ENCODE peak calls at places on chromosomes 6 and 20, in seven cellular contexts. One of them, this sample, is unnamed.

GRCh38 chr20:50470249-50470858 is 39.8 kb upstream of the PTPN1 start:
- DNase-seq in GM06990: no peak
- DNase-seq in brain microvascular endothelial cell: peak; percentile 48
- DNase-seq in ovary: no peak
- DNase-seq in fibroblast of lung: no peak
- DNase-seq in PC-3: no peak
- DNase-seq in heart left ventricle: no peak
- DNase-seq in this sample: no peak

GRCh38 chr20:7843613-7844012 is 96.6 kb downstream of the HAO1 start:
- DNase-seq in GM06990: no peak
- DNase-seq in brain microvascular endothelial cell: no peak
- DNase-seq in ovary: no peak
- DNase-seq in fibroblast of lung: peak; percentile 76
- DNase-seq in PC-3: no peak
- DNase-seq in heart left ventricle: no peak
- DNase-seq in this sample: no peak

GRCh38 chr20:60857708-60858107 is 394.4 kb upstream of the CDH4 start:
- DNase-seq in GM06990: no peak
- DNase-seq in brain microvascular endothelial cell: no peak
- DNase-seq in ovary: no peak
- DNase-seq in fibroblast of lung: peak; percentile 81
- DNase-seq in PC-3: no peak
- DNase-seq in heart left ventricle: no peak
- DNase-seq in this sample: no peak

GRCh38 chr6:42484261-42484660 is 32.5 kb upstream of the TRERF1 start:
- DNase-seq in GM06990: no peak
- DNase-seq in brain microvascular endothelial cell: no peak
- DNase-seq in ovary: no peak
- DNase-seq in fibroblast of lung: no peak
- DNase-seq in PC-3: no peak
- DNase-seq in heart left ventricle: no peak
- DNase-seq in this sample: no peak

GRCh38 chr6:11493979-11494378 is 43.6 kb upstream of the TMEM170B start:
- DNase-seq in GM06990: no peak
- DNase-seq in brain microvascular endothelial cell: no peak
- DNase-seq in ovary: no peak
- DNase-seq in fibroblast of lung: no peak
- DNase-seq in PC-3: no peak
- DNase-seq in heart left ventricle: no peak
- DNase-seq in this sample: no peak

GRCh38 chr20:31594002-31594557 is 11.0 kb upstream of the ID1 start:
- DNase-seq in GM06990: no peak
- DNase-seq in brain microvascular endothelial cell: no peak
- DNase-seq in ovary: no peak
- DNase-seq in fibroblast of lung: no peak
- DNase-seq in PC-3: no peak
- DNase-seq in heart left ventricle: no peak
- DNase-seq in this sample: no peak

GRCh38 chr6:170232186-170233002 is 58.5 kb downstream of the DLL1 start:
- DNase-seq in GM06990: no peak
- DNase-seq in brain microvascular endothelial cell: no peak
- DNase-seq in ovary: no peak
- DNase-seq in fibroblast of lung: peak; percentile 34
- DNase-seq in PC-3: peak; percentile 37
- DNase-seq in heart left ventricle: no peak
- DNase-seq in this sample: no peak

GRCh38 chr6:168538892-168539811 is 98.2 kb downstream of the SMOC2 start:
- DNase-seq in GM06990: no peak
- DNase-seq in brain microvascular endothelial cell: no peak
- DNase-seq in ovary: no peak
- DNase-seq in fibroblast of lung: no peak
- DNase-seq in PC-3: no peak
- DNase-seq in heart left ventricle: no peak
- DNase-seq in this sample: no peak

GRCh38 chr6:46023216-46023915 is 7.7 kb upstream of the CLIC5 start:
- DNase-seq in GM06990: no peak
- DNase-seq in brain microvascular endothelial cell: no peak
- DNase-seq in ovary: no peak
- DNase-seq in fibroblast of lung: peak; percentile 28
- DNase-seq in PC-3: no peak
- DNase-seq in heart left ventricle: no peak
- DNase-seq in this sample: no peak

GRCh38 chr20:38833857-38834164 is 28.3 kb downstream of the PPP1R16B start:
- DNase-seq in GM06990: no peak
- DNase-seq in brain microvascular endothelial cell: no peak
- DNase-seq in ovary: no peak
- DNase-seq in fibroblast of lung: no peak
- DNase-seq in PC-3: no peak
- DNase-seq in heart left ventricle: no peak
- DNase-seq in this sample: no peak

GRCh38 chr6:40535784-40536380 is 51.3 kb downstream of the LRFN2 start:
- DNase-seq in GM06990: no peak
- DNase-seq in brain microvascular endothelial cell: no peak
- DNase-seq in ovary: no peak
- DNase-seq in fibroblast of lung: no peak
- DNase-seq in PC-3: no peak
- DNase-seq in heart left ventricle: no peak
- DNase-seq in this sample: no peak

GRCh38 chr20:15927893-15928650 is 645.2 kb downstream of the KIF16B start:
- DNase-seq in GM06990: no peak
- DNase-seq in brain microvascular endothelial cell: no peak
- DNase-seq in ovary: no peak
- DNase-seq in fibroblast of lung: no peak
- DNase-seq in PC-3: peak; percentile 38
- DNase-seq in heart left ventricle: no peak
- DNase-seq in this sample: no peak

GRCh38 chr6:75098709-75099108 is 107.1 kb downstream of the COL12A1 start:
- DNase-seq in GM06990: no peak
- DNase-seq in brain microvascular endothelial cell: peak; percentile 98
- DNase-seq in ovary: peak; percentile 85
- DNase-seq in fibroblast of lung: peak; percentile 98
- DNase-seq in PC-3: peak; percentile 81
- DNase-seq in heart left ventricle: peak; percentile 60
- DNase-seq in this sample: peak; percentile 44

GRCh38 chr6:154302111-154302752 is 54.4 kb downstream of the IPCEF1 start:
- DNase-seq in GM06990: peak; percentile 79
- DNase-seq in brain microvascular endothelial cell: peak; percentile 78
- DNase-seq in ovary: no peak
- DNase-seq in fibroblast of lung: peak; percentile 92
- DNase-seq in PC-3: peak; percentile 79
- DNase-seq in heart left ventricle: no peak
- DNase-seq in this sample: no peak

GRCh38 chr6:35532141-35532540 is 19.4 kb upstream of the TULP1 start:
- DNase-seq in GM06990: no peak
- DNase-seq in brain microvascular endothelial cell: no peak
- DNase-seq in ovary: no peak
- DNase-seq in fibroblast of lung: no peak
- DNase-seq in PC-3: no peak
- DNase-seq in heart left ventricle: no peak
- DNase-seq in this sample: no peak

GRCh38 chr6:20868397-20869185 is 334.3 kb downstream of the CDKAL1 start:
- DNase-seq in GM06990: no peak
- DNase-seq in brain microvascular endothelial cell: no peak
- DNase-seq in ovary: peak; percentile 57
- DNase-seq in fibroblast of lung: peak; percentile 4
- DNase-seq in PC-3: no peak
- DNase-seq in heart left ventricle: no peak
- DNase-seq in this sample: no peak

GRCh38 chr6:131858765-131859490 is 51.1 kb downstream of the ENPP1 start:
- DNase-seq in GM06990: no peak
- DNase-seq in brain microvascular endothelial cell: peak; percentile 27
- DNase-seq in ovary: no peak
- DNase-seq in fibroblast of lung: peak; percentile 60
- DNase-seq in PC-3: peak; percentile 64
- DNase-seq in heart left ventricle: no peak
- DNase-seq in this sample: no peak

GRCh38 chr20:1648101-1648500 is 9.5 kb downstream of the SIRPG start:
- DNase-seq in GM06990: no peak
- DNase-seq in brain microvascular endothelial cell: no peak
- DNase-seq in ovary: no peak
- DNase-seq in fibroblast of lung: no peak
- DNase-seq in PC-3: no peak
- DNase-seq in heart left ventricle: no peak
- DNase-seq in this sample: no peak
- H3K27me3 ChIP-seq in GM06990: no peaks in the 10 kb centered on the region
- H3K27me3 ChIP-seq in brain microvascular endothelial cell: no peaks in the 10 kb centered on the region
- H3K27me3 ChIP-seq in ovary: no peaks in the 10 kb centered on the region
- H3K27me3 ChIP-seq in fibroblast of lung: no peaks in the 10 kb centered on the region
- H3K27me3 ChIP-seq in PC-3: no peaks in the 10 kb centered on the region
- H3K27me3 ChIP-seq in heart left ventricle: no peaks in the 10 kb centered on the region
- H3K27me3 ChIP-seq in this sample: no peaks in the 10 kb centered on the region

DNA sequence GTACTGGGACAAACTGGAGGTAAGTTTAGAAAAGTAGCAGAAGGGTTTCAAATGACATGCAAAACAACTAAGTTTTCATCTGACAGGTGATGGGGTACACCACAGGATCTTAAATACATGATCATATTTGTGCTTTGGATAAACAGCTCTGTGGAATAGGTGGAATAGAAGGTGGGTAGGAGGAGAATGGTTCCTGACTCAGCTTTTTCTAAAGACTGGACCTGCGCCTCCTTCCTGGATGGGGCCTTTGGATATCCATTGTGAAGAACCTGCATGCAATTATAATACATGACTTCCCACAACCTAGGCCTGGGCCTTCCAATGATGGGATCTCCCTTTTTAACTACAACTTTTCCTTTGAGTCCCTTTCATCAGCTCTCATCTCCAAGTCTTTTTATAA is 145.9 kb downstream of the AHI1 start:
- DNase-seq in GM06990: no peak
- DNase-seq in brain microvascular endothelial cell: no peak
- DNase-seq in ovary: no peak
- DNase-seq in fibroblast of lung: no peak
- DNase-seq in PC-3: no peak
- DNase-seq in heart left ventricle: no peak
- DNase-seq in this sample: no peak
- H3K4me3 ChIP-seq in GM06990: no peak overlapping the region
- H3K4me3 ChIP-seq in brain microvascular endothelial cell: no peak overlapping the region
- H3K4me3 ChIP-seq in ovary: no peak overlapping the region
- H3K4me3 ChIP-seq in fibroblast of lung: no peak overlapping the region
- H3K4me3 ChIP-seq in PC-3: no peak overlapping the region
- H3K4me3 ChIP-seq in heart left ventricle: no peak overlapping the region
- H3K4me3 ChIP-seq in this sample: no peak overlapping the region

GRCh38 chr20:44796758-44797457 is 13.4 kb downstream of the RIMS4 start:
- DNase-seq in GM06990: no peak
- DNase-seq in brain microvascular endothelial cell: no peak
- DNase-seq in ovary: no peak
- DNase-seq in fibroblast of lung: no peak
- DNase-seq in PC-3: no peak
- DNase-seq in heart left ventricle: no peak
- DNase-seq in this sample: no peak

GRCh38 chr20:44800398-44801046 is 9.8 kb downstream of the RIMS4 start:
- DNase-seq in GM06990: no peak
- DNase-seq in brain microvascular endothelial cell: no peak
- DNase-seq in ovary: no peak
- DNase-seq in fibroblast of lung: no peak
- DNase-seq in PC-3: no peak
- DNase-seq in heart left ventricle: no peak
- DNase-seq in this sample: no peak

GRCh38 chr20:44796311-44796710 is 14.0 kb downstream of the RIMS4 start:
- DNase-seq in GM06990: no peak
- DNase-seq in brain microvascular endothelial cell: no peak
- DNase-seq in ovary: no peak
- DNase-seq in fibroblast of lung: no peak
- DNase-seq in PC-3: no peak
- DNase-seq in heart left ventricle: no peak
- DNase-seq in this sample: no peak

GRCh38 chr20:44802702-44803101 is 7.6 kb downstream of the RIMS4 start:
- DNase-seq in GM06990: no peak
- DNase-seq in brain microvascular endothelial cell: no peak
- DNase-seq in ovary: no peak
- DNase-seq in fibroblast of lung: no peak
- DNase-seq in PC-3: no peak
- DNase-seq in heart left ventricle: no peak
- DNase-seq in this sample: no peak

GRCh38 chr20:44799691-44800090 is 10.7 kb downstream of the RIMS4 start:
- DNase-seq in GM06990: no peak
- DNase-seq in brain microvascular endothelial cell: no peak
- DNase-seq in ovary: no peak
- DNase-seq in fibroblast of lung: no peak
- DNase-seq in PC-3: no peak
- DNase-seq in heart left ventricle: no peak
- DNase-seq in this sample: no peak
- H3K27me3 ChIP-seq in GM06990: no peaks in the 10 kb centered on the region
- H3K27me3 ChIP-seq in brain microvascular endothelial cell: peaks cover 9% of the 10 kb centered on the region
- H3K27me3 ChIP-seq in ovary: no peaks in the 10 kb centered on the region
- H3K27me3 ChIP-seq in fibroblast of lung: peaks cover 8% of the 10 kb centered on the region
- H3K27me3 ChIP-seq in PC-3: peaks cover 45% of the 10 kb centered on the region
- H3K27me3 ChIP-seq in heart left ventricle: no peaks in the 10 kb centered on the region
- H3K27me3 ChIP-seq in this sample: peaks cover 5% of the 10 kb centered on the region

GRCh38 chr6:31899882-31900722 is 1.8 kb downstream of the ZBTB12 start:
- DNase-seq in GM06990: no peak
- DNase-seq in brain microvascular endothelial cell: no peak
- DNase-seq in ovary: no peak
- DNase-seq in fibroblast of lung: no peak
- DNase-seq in PC-3: no peak
- DNase-seq in heart left ventricle: no peak
- DNase-seq in this sample: no peak

GRCh38 chr6:31901415-31901952 is 402 bp downstream of the ZBTB12 start:
- DNase-seq in GM06990: peak; percentile 72
- DNase-seq in brain microvascular endothelial cell: peak; percentile 18
- DNase-seq in ovary: peak; percentile 77
- DNase-seq in fibroblast of lung: peak; percentile 30
- DNase-seq in PC-3: peak; percentile 37
- DNase-seq in heart left ventricle: peak; percentile 67
- DNase-seq in this sample: peak; percentile 71

GRCh38 chr6:31903957-31904356 is 2.1 kb upstream of the ZBTB12 start:
- DNase-seq in GM06990: no peak
- DNase-seq in brain microvascular endothelial cell: peak; percentile 9
- DNase-seq in ovary: no peak
- DNase-seq in fibroblast of lung: no peak
- DNase-seq in PC-3: no peak
- DNase-seq in heart left ventricle: no peak
- DNase-seq in this sample: no peak

GRCh38 chr6:31900917-31901414 is 920 bp downstream of the ZBTB12 start:
- DNase-seq in GM06990: no peak
- DNase-seq in brain microvascular endothelial cell: no peak
- DNase-seq in ovary: no peak
- DNase-seq in fibroblast of lung: no peak
- DNase-seq in PC-3: no peak
- DNase-seq in heart left ventricle: no peak
- DNase-seq in this sample: no peak

DNA sequence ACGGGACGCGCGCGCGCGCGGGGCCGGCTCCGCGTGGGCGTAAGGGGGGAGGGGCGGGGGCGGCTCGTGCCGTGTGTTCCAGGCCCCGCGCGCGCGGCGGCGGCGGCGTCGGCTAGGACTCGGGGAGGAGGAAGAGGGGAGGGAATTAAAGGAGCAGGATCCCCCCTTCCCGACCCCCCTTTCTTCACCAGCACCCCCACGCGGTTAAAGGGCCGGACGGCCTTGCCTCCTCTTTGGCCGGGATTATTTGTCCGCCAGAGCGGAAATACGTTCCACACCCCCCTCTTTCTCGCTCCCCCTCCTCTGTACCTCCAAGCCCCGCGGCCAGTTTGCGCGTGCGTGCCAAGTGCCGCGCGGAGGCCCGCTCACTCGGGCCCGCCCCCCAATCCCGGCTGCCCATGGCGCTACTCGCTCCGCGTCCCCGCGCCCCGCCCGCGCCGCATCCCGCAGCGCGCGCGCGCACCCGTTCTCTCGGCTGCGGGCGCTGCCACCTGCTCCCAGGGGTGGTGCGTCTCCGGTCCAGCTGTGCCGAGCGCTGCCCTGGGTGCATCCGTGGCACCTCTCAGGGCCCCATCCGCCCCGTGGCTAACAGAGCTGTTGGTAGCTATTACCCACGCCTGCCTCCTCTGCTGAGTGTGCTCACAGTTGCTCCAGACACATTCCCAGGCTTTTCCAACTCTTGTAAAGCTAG is at the start of gene ZBTB12:
- DNase-seq in GM06990: peak; percentile 91
- DNase-seq in brain microvascular endothelial cell: peak; percentile 89
- DNase-seq in ovary: peak; percentile 97
- DNase-seq in fibroblast of lung: peak; percentile 99
- DNase-seq in PC-3: peak; percentile 96
- DNase-seq in heart left ventricle: peak; percentile 93
- DNase-seq in this sample: peak; percentile 95
- H3K4me3 ChIP-seq in GM06990: peak within 1 kb of the TSS; percentile 62
- H3K4me3 ChIP-seq in brain microvascular endothelial cell: peak within 1 kb of the TSS; percentile 64
- H3K4me3 ChIP-seq in ovary: peak within 1 kb of the TSS; percentile 61
- H3K4me3 ChIP-seq in fibroblast of lung: peak within 1 kb of the TSS; percentile 68
- H3K4me3 ChIP-seq in PC-3: peak within 1 kb of the TSS; percentile 78
- H3K4me3 ChIP-seq in heart left ventricle: peak within 1 kb of the TSS; percentile 62
- H3K4me3 ChIP-seq in this sample: peak within 1 kb of the TSS; percentile 40